ENCODE peak calls at places on chromosomes 11 and 22, in seven cellular contexts. Y is GF-D8, M is NCI-H1694, Z is T-helper 9 cell, C is GM12892, B is transverse colon, D is iris pigment epithelial cell. H is an unnamed sample.

GRCh38 chr11:130217133-130217631 is 57.6 kb downstream of the ST14 start:
- DNase-seq in Y (no peak), M (no peak), Z (no peak), C (no peak), B (no peak), D (no peak), H (no peak)

GRCh38 chr11:22780914-22781593 is 48.5 kb downstream of the SVIP start:
- DNase-seq in Y (no peak), M (no peak), Z (no peak), C (no peak), B (no peak), D (no peak), H (no peak)

GRCh38 chr11:11010624-11011127 is 152.8 kb upstream of the ZBED5 start:
- DNase-seq in Y (no peak), M (no peak), Z (no peak), C (no peak), B (peak; percentile 52), D (peak; percentile 17), H (peak; percentile 14)

GRCh38 chr11:79437981-79438630 is 2.7 kb downstream of the TENM4 start:
- DNase-seq in Y (no peak), M (peak; percentile 23), Z (no peak), C (peak; percentile 13), B (no peak), D (peak; percentile 51), H (peak; percentile 9)

GRCh38 chr11:20067665-20068064 is 92.6 kb downstream of the DBX1 start:
- DNase-seq in Y (no peak), M (no peak), Z (no peak), C (no peak), B (no peak), D (no peak), H (no peak)

GRCh38 chr11:32893091-32893946 is 708 bp downstream of the QSER1 start:
- DNase-seq in Y (no peak), M (peak; percentile 43), Z (peak; percentile 33), C (peak; percentile 39), B (peak; percentile 55), D (peak; percentile 44), H (peak; percentile 45)

GRCh38 chr11:113906038-113906437 is 1.4 kb downstream of the HTR3B start:
- DNase-seq in Y (no peak), M (no peak), Z (no peak), C (no peak), B (peak; percentile 72), D (peak; percentile 16), H (peak; percentile 80)

GRCh38 chr11:2077061-2077802 is 62.0 kb downstream of the IGF2 start:
- DNase-seq in Y (no peak), M (no peak), Z (no peak), C (no peak), B (no peak), D (peak; percentile 87), H (peak; percentile 63)

GRCh38 chr22:28381427-28382167 is 298.0 kb downstream of the TTC28 start:
- DNase-seq in Y (no peak), M (no peak), Z (no peak), C (no peak), B (no peak), D (peak; percentile 48), H (no peak)

GRCh38 chr22:46588279-46589140 is 31.7 kb upstream of the GRAMD4 start:
- DNase-seq in Y (no peak), M (no peak), Z (no peak), C (no peak), B (no peak), D (no peak), H (no peak)

GRCh38 chr11:68584097-68584496 is 100.2 kb upstream of the GAL start:
- DNase-seq in Y (no peak), M (peak; percentile 19), Z (peak; percentile 49), C (peak; percentile 24), B (peak; percentile 40), D (no peak), H (no peak)

GRCh38 chr11:22828373-22828772 is 1.2 kb downstream of the SVIP start:
- DNase-seq in Y (no peak), M (no peak), Z (no peak), C (no peak), B (no peak), D (no peak), H (no peak)

GRCh38 chr22:46688949-46689348 is 49.1 kb downstream of the CERK start:
- DNase-seq in Y (no peak), M (no peak), Z (no peak), C (no peak), B (peak; percentile 77), D (no peak), H (no peak)

GRCh38 chr11:126162286-126163030 is 49.0 kb downstream of the RPUSD4 start:
- DNase-seq in Y (no peak), M (no peak), Z (no peak), C (no peak), B (no peak), D (no peak), H (no peak)

GRCh38 chr22:40965936-40966557 is 14.9 kb downstream of the RBX1 start:
- DNase-seq in Y (peak; percentile 69), M (no peak), Z (no peak), C (no peak), B (no peak), D (peak; percentile 32), H (no peak)

GRCh38 chr11:110966131-110966530 is 253.9 kb upstream of the ARHGAP20 start:
- DNase-seq in Y (no peak), M (no peak), Z (no peak), C (no peak), B (no peak), D (no peak), H (no peak)

GRCh38 chr11:90134420-90135003 is at the start of gene NAALAD2:
- DNase-seq in Y (no peak), M (no peak), Z (no peak), C (no peak), B (peak; percentile 11), D (peak; percentile 46), H (peak; percentile 47)

GRCh38 chr11:122367809-122368231 is 251.8 kb upstream of the BLID start:
- DNase-seq in Y (no peak), M (no peak), Z (no peak), C (no peak), B (no peak), D (peak; percentile 15), H (peak; percentile 35)

GRCh38 chr11:47078751-47079524 is 97.7 kb downstream of the ARFGAP2 start:
- DNase-seq in Y (no peak), M (no peak), Z (no peak), C (no peak), B (no peak), D (peak; percentile 58), H (no peak)

GRCh38 chr22:38948181-38948940 is 9.0 kb upstream of the APOBEC3A start:
- DNase-seq in Y (no peak), M (no peak), Z (no peak), C (no peak), B (peak; percentile 6), D (no peak), H (no peak)

GRCh38 chr22:19892925-19893324 is 38.3 kb upstream of the GNB1L start:
- DNase-seq in Y (no peak), M (no peak), Z (no peak), C (no peak), B (no peak), D (peak; percentile 35), H (peak; percentile 68)

GRCh38 chr22:38554281-38554680 is 15.7 kb downstream of the DMC1 start:
- DNase-seq in Y (no peak), M (no peak), Z (no peak), C (no peak), B (no peak), D (peak; percentile 37), H (peak; percentile 25)

GRCh38 chr22:30781271-30781875 is 86.7 kb downstream of the OSBP2 start:
- DNase-seq in Y (no peak), M (no peak), Z (no peak), C (no peak), B (no peak), D (peak; percentile 9), H (no peak)

GRCh38 chr22:49261616-49262015 is 566.1 kb downstream of the BRD1 start:
- DNase-seq in Y (no peak), M (no peak), Z (no peak), C (no peak), B (no peak), D (no peak), H (no peak)

GRCh38 chr22:32631507-32632245 is 157.1 kb downstream of the FBXO7 start:
- DNase-seq in Y (no peak), M (no peak), Z (no peak), C (no peak), B (no peak), D (no peak), H (peak; percentile 25)

GRCh38 chr22:45867118-45867905 is 109.7 kb downstream of the WNT7B start:
- DNase-seq in Y (no peak), M (no peak), Z (no peak), C (no peak), B (no peak), D (peak; percentile 36), H (peak; percentile 41)

GRCh38 chr22:29717789-29718188 is 2.0 kb upstream of the CABP7 start:
- DNase-seq in Y (no peak), M (no peak), Z (no peak), C (no peak), B (no peak), D (no peak), H (no peak)

GRCh38 chr11:124740277-124740882 is 638 bp downstream of the NRGN start:
- DNase-seq in Y (peak; percentile 82), M (no peak), Z (no peak), C (no peak), B (no peak), D (peak; percentile 34), H (no peak)

GRCh38 chr11:130891326-130891725 is 25.0 kb downstream of the SNX19 start:
- DNase-seq in Y (no peak), M (no peak), Z (no peak), C (no peak), B (no peak), D (no peak), H (peak; percentile 16)

GRCh38 chr11:223921-224320 is 12.2 kb downstream of the SIRT3 start:
- DNase-seq in Y (no peak), M (no peak), Z (no peak), C (no peak), B (no peak), D (no peak), H (no peak)

GRCh38 chr11:113628912-113629311 is 77.2 kb downstream of the TMPRSS5 start:
- DNase-seq in Y (no peak), M (no peak), Z (no peak), C (no peak), B (no peak), D (no peak), H (no peak)

H was measured in fibroblast of villous mesenchyme.